ENCODE peak calls at places on chromosomes 12 and 14, in nine cellular contexts. M is upper lobe of right lung, O is GM20000, A is testis, E is IMR-90, J is GM13977, P is prostate gland, S is HL-60, F is Calu3. R is an unnamed sample.

GRCh38 chr12:52156757-52157565 is 34.9 kb downstream of the KRT80 start:
- DNase-seq in P (peak; percentile 77), M (peak; percentile 88), E (peak; percentile 42), A (peak; percentile 86), J (peak; percentile 78), O (peak; percentile 83), F (peak; percentile 84), S (peak; percentile 41), R (peak; percentile 87)

GRCh38 chr12:19131020-19131431 is 1.5 kb downstream of the PLEKHA5 start:
- DNase-seq in F (peak; percentile 15), A (peak; percentile 31), P (peak; percentile 15), E (peak; percentile 60), J (no peak), S (no peak), M (no peak), O (peak; percentile 20), R (no peak)

GRCh38 chr14:104856869-104857860 is 7.9 kb upstream of the CEP170B start:
- DNase-seq in E (no peak), A (peak; percentile 89), P (no peak), O (no peak), J (no peak), M (peak; percentile 17), F (no peak), S (no peak), R (no peak)

GRCh38 chr12:121536058-121536928 is 44.5 kb downstream of the KDM2B start:
- DNase-seq in F (peak; percentile 61), M (peak; percentile 91), S (peak; percentile 82), A (peak; percentile 88), O (peak; percentile 92), E (peak; percentile 88), J (peak; percentile 92), P (peak; percentile 62), R (peak; percentile 68)

GRCh38 chr12:123091756-123092155 is 59.1 kb downstream of the PITPNM2 start:
- DNase-seq in P (no peak), E (no peak), M (no peak), S (no peak), A (no peak), O (no peak), F (no peak), J (no peak), R (no peak)

GRCh38 chr12:59041241-59042121 is 121.2 kb upstream of the LRIG3 start:
- DNase-seq in S (no peak), F (peak; percentile 51), O (no peak), E (peak; percentile 96), J (no peak), P (peak; percentile 34), M (no peak), A (no peak), R (no peak)

GRCh38 chr12:66859751-66860440 is 181.0 kb upstream of the GRIP1 start:
- DNase-seq in O (no peak), J (no peak), F (no peak), A (peak; percentile 14), E (no peak), S (no peak), P (no peak), M (no peak), R (no peak)

GRCh38 chr14:77026930-77027537 is 1.5 kb downstream of the IRF2BPL start:
- DNase-seq in P (no peak), A (no peak), M (peak; percentile 84), O (peak; percentile 85), J (peak; percentile 78), F (peak; percentile 56), S (no peak), E (peak; percentile 54), R (no peak)

GRCh38 chr14:104307246-104307626 is 168.8 kb downstream of the KIF26A start:
- DNase-seq in J (no peak), M (no peak), S (no peak), E (no peak), O (no peak), A (no peak), F (no peak), P (no peak), R (no peak)

DNA sequence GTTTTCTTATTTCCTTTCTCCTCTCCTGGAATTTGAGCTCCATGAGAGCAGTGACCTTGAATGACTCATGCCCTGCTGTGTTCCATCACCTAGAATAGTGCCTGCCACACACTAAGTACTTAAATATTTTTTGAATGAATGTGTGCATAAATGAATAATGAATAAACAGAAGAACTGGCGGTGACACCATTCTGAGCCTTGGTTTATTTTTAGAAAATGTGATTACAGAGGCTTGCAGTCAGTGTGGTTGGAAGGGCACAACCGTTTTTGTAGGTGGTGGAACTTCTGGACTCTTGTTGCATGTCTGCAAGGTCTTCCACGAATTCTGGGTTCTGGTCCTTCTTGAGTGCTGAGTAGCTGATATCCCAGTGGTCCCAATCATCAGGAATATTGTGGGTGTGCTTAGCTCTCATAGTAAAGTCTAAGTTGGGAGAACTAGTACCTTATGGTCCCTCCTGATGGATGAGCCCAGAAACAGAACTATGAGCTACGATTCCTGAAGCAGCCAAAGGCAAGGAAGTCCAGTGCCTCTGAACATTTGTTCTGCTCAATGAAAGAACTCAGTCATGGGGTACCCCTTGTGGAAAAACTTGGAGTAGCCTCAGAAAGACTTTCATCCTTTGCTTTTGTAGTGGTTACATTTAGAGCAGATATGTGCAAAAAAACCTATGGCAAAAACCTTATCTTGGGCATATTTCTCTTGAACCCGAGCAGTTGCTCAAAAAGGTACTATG is 28.8 kb upstream of the BHLHE41 start:
- DNase-seq in M (no peak), A (no peak), O (no peak), E (peak; percentile 97), J (no peak), S (no peak), P (no peak), F (peak; percentile 49), R (no peak)
- TF ChIP-seq CTCF in M (no peak), A (no peak), O (no peak), E (peak; percentile 20), J (no peak), S (no peak), P (no peak), F (no peak), R (no peak)

GRCh38 chr14:93115920-93116675 is at the start of gene ITPK1:
- DNase-seq in O (peak; percentile 91), P (peak; percentile 23), A (peak; percentile 56), M (peak; percentile 86), E (peak; percentile 41), F (peak; percentile 59), J (peak; percentile 90), S (peak; percentile 49), R (no peak)

GRCh38 chr14:93114068-93114710 is 1.5 kb downstream of the ITPK1 start:
- DNase-seq in P (no peak), F (no peak), A (no peak), E (no peak), M (no peak), J (peak; percentile 34), O (no peak), S (no peak), R (no peak)

GRCh38 chr14:93114713-93115068 is 1.0 kb downstream of the ITPK1 start:
- DNase-seq in M (no peak), O (no peak), S (no peak), A (no peak), F (no peak), E (no peak), P (peak; percentile 34), J (peak; percentile 29), R (no peak)

GRCh38 chr14:93116676-93117200 is 1.0 kb upstream of the ITPK1 start:
- DNase-seq in S (no peak), J (no peak), E (no peak), F (no peak), O (no peak), A (no peak), P (no peak), M (no peak), R (no peak)

GRCh38 chr14:93115069-93115919 is 431 bp downstream of the ITPK1 start:
- DNase-seq in M (peak; percentile 97), A (peak; percentile 85), O (peak; percentile 96), P (peak; percentile 81), S (peak; percentile 59), E (peak; percentile 78), F (peak; percentile 92), J (peak; percentile 93), R (peak; percentile 37)
- TF ChIP-seq CTCF in M (no peak), A (no peak), O (no peak), P (peak; percentile 3), S (no peak), E (no peak), F (no peak), J (no peak), R (no peak)

GRCh38 chr12:10959777-10960176 is 20.7 kb upstream of the TAS2R14 start:
- DNase-seq in J (no peak), A (no peak), S (no peak), M (no peak), E (no peak), F (no peak), O (no peak), P (no peak), R (no peak)
- TF ChIP-seq CTCF in J (peak; percentile 5), A (no peak), S (no peak), M (no peak), E (no peak), F (no peak), O (no peak), P (no peak), R (no peak)

GRCh38 chr12:54025507-54026393 is 2.5 kb upstream of the HOXC6 start:
- DNase-seq in A (no peak), S (no peak), M (no peak), O (no peak), F (no peak), P (no peak), J (no peak), E (no peak), R (no peak)
- TF ChIP-seq CTCF in A (no peak), S (no peak), M (no peak), O (no peak), F (no peak), P (no peak), J (no peak), E (no peak), R (no peak)

DNA sequence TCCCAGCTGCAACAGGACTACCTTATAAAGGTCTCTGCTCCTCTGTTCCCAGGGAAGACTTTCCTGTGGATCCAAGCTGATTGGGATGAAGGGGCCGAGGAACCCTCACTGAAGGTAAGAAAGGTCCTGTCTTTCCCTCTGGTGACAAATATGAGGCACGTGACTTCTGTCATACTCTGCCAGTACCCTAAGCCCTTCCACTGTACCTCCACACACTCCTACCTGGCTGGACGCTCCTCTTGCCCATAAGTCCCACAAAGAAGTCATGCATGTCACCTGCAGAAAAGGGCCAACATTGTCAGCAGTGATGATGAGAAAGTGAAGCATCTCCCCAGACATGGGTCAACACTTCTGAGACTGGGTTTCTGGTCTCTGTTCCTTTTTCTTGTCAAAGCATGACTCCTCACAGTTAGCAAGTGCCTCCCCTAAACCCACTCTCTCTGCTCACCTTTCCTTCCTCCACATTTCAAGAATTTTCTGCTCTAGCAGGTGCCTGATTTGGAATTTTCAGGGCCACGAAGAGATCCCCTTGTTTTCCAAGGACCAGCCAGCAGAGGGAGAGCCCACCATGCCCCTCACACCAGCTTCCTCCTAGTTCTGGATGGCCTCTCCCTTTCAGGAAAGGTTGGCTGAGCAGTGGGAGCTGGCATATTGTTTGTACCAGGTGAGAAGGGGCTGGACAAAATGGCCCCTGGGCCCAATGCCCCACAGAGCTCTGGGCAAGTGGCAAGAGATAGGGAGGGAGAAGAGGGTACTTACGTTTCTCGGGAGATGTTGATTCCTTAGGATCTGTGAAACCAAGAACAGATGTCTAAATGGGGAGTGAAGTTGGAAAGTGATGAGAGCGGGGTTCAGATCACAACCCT is 3.5 kb downstream of the TAC3 start:
- DNase-seq in M (no peak), J (peak; percentile 62), F (no peak), A (no peak), P (no peak), O (peak; percentile 70), S (no peak), E (no peak), R (no peak)
- TF ChIP-seq CTCF in M (no peak), J (no peak), F (no peak), A (no peak), P (no peak), O (no peak), S (no peak), E (no peak), R (no peak)